ENCODE peak calls at places on chromosome 7, in four cellular contexts. One of them, this sample, is unnamed.

GRCh38 chr7:74373536-74373935 is 80.2 kb upstream of the GTF2IRD1 start:
- DNase-seq in GM12878: no peak
- DNase-seq in HL-60: no peak
- DNase-seq in K562: no peak
- DNase-seq in this sample: no peak

GRCh38 chr7:24384362-24385030 is 100.5 kb downstream of the NPY start:
- DNase-seq in GM12878: no peak
- DNase-seq in HL-60: no peak
- DNase-seq in K562: no peak
- DNase-seq in this sample: no peak

GRCh38 chr7:104795616-104796398 is 218.2 kb upstream of the KMT2E start:
- DNase-seq in GM12878: no peak
- DNase-seq in HL-60: no peak
- DNase-seq in K562: no peak
- DNase-seq in this sample: no peak

GRCh38 chr7:70189261-70189660 is 591.0 kb downstream of the AUTS2 start:
- DNase-seq in GM12878: no peak
- DNase-seq in HL-60: no peak
- DNase-seq in K562: no peak
- DNase-seq in this sample: no peak

GRCh38 chr7:44486693-44487092 is 3.8 kb downstream of the NUDCD3 start:
- DNase-seq in GM12878: no peak
- DNase-seq in HL-60: peak
- DNase-seq in K562: no peak
- DNase-seq in this sample: no peak

GRCh38 chr7:57305192-57305748 is 144.7 kb upstream of the ZNF716 start:
- DNase-seq in GM12878: no peak
- DNase-seq in HL-60: no peak
- DNase-seq in K562: peak
- DNase-seq in this sample: no peak

GRCh38 chr7:41882271-41882670 is 179.4 kb upstream of the INHBA start:
- DNase-seq in GM12878: no peak
- DNase-seq in HL-60: no peak
- DNase-seq in K562: no peak
- DNase-seq in this sample: no peak

GRCh38 chr7:6106140-6106904 is 75.1 kb downstream of the ANKRD61 start:
- DNase-seq in GM12878: no peak
- DNase-seq in HL-60: peak
- DNase-seq in K562: no peak
- DNase-seq in this sample: no peak

GRCh38 chr7:30169585-30169978 is 34.8 kb downstream of the MTURN start:
- DNase-seq in GM12878: no peak
- DNase-seq in HL-60: no peak
- DNase-seq in K562: no peak
- DNase-seq in this sample: no peak

GRCh38 chr7:44320141-44320540 is 5.3 kb downstream of the CAMK2B start:
- DNase-seq in GM12878: no peak
- DNase-seq in HL-60: no peak
- DNase-seq in K562: no peak
- DNase-seq in this sample: no peak

GRCh38 chr7:143407296-143408246 is 1.1 kb downstream of the EPHA1 start:
- DNase-seq in GM12878: no peak
- DNase-seq in HL-60: peak
- DNase-seq in K562: peak
- DNase-seq in this sample: no peak

GRCh38 chr7:43637114-43637806 is 54.4 kb downstream of the STK17A start:
- DNase-seq in GM12878: no peak
- DNase-seq in HL-60: no peak
- DNase-seq in K562: no peak
- DNase-seq in this sample: no peak

GRCh38 chr7:108054537-108054936 is 51.6 kb upstream of the LAMB1 start:
- DNase-seq in GM12878: no peak
- DNase-seq in HL-60: no peak
- DNase-seq in K562: no peak
- DNase-seq in this sample: no peak

GRCh38 chr7:126856691-126857291 is 395.9 kb downstream of the GRM8 start:
- DNase-seq in GM12878: no peak
- DNase-seq in HL-60: peak
- DNase-seq in K562: peak
- DNase-seq in this sample: no peak

DNA sequence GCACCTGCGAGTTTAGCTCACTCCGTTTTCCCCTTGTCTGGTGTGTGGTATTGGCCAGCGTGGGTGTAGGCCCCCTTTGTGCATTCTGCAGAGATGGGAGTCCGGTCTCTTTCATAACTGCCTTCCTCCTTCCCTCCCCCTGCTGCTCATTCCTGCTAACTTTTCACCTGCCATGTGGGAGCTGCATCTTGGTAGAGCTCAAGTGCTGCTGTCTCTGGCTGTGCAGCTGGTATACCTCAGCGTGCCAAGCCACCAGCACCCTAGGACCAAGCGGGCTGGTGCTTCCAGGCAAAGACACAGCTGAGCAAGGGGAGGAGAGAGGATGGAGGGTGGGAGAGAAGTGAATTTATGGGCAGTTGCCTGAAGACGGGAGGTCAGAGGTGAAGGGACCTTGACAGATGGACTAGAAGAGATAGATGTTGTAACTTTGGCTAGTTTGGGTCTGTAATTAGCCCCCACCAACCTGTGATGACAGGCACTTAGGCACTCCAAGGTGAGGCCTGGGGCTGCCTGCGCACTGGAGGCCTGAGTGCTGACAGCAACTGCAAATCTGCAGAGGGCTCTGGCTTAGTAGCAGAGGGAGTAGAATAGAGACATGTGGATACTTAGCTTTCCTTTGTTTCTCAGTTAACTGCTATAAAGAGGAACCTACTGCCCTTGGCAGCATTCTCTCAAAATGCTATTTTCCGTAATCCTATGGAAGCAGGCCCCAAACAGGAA is 148.8 kb upstream of the AGK start:
- DNase-seq in GM12878: no peak
- DNase-seq in HL-60: no peak
- DNase-seq in K562: no peak
- DNase-seq in this sample: no peak
- TF ChIP-seq SPI1 in GM12878: no peak
- TF ChIP-seq SPI1 in HL-60: no peak
- TF ChIP-seq SPI1 in K562: no peak
- TF ChIP-seq SPI1 in this sample: no peak

GRCh38 chr7:64888561-64888900 is 14.5 kb upstream of the ZNF273 start:
- DNase-seq in GM12878: no peak
- DNase-seq in HL-60: no peak
- DNase-seq in K562: no peak
- DNase-seq in this sample: no peak

GRCh38 chr7:64885520-64886240 is 17.4 kb upstream of the ZNF273 start:
- DNase-seq in GM12878: no peak
- DNase-seq in HL-60: no peak
- DNase-seq in K562: no peak
- DNase-seq in this sample: no peak

GRCh38 chr7:64888901-64889685 is 14.0 kb upstream of the ZNF273 start:
- DNase-seq in GM12878: no peak
- DNase-seq in HL-60: peak
- DNase-seq in K562: no peak
- DNase-seq in this sample: no peak

GRCh38 chr7:64887756-64888508 is 15.1 kb upstream of the ZNF273 start:
- DNase-seq in GM12878: no peak
- DNase-seq in HL-60: no peak
- DNase-seq in K562: no peak
- DNase-seq in this sample: no peak

DNA sequence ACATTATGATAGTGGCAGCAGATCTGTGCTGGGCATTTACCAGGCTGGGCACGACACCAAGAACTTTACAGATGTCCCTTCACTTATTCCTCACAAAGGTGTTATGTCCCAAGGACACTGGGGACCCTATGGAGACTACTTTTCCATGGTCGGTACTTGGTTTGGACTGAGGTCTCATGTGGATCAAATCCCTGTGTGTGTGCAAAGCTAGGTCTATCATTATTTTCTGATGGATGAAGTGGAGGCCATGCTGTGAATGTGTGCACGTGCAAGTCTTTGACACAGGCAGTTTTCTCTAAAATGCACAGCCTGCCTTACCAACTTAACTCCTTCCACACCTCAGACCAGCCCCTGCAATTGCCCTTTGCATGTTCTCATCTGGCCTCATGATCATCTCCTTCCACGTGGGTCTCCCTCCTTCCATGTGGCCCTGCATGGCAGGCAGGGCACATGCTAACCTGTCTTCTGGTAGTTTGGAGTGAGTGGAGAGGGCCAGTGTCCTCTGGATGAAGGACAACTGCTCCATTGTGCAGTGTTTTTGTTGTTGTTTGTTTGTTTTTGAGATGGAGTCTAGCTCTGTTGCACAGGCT is 16.0 kb upstream of the ZNF273 start:
- DNase-seq in GM12878: no peak
- DNase-seq in HL-60: no peak
- DNase-seq in K562: no peak
- DNase-seq in this sample: no peak
- TF ChIP-seq SPI1 in GM12878: no peak
- TF ChIP-seq SPI1 in HL-60: no peak
- TF ChIP-seq SPI1 in K562: no peak
- TF ChIP-seq SPI1 in this sample: no peak

GRCh38 chr7:158267737-158268435 is 319.7 kb downstream of the PTPRN2 start:
- DNase-seq in GM12878: no peak
- DNase-seq in HL-60: no peak
- DNase-seq in K562: no peak
- DNase-seq in this sample: no peak
- TF ChIP-seq SPI1 in GM12878: no peak
- TF ChIP-seq SPI1 in HL-60: no peak
- TF ChIP-seq SPI1 in K562: no peak
- TF ChIP-seq SPI1 in this sample: no peak

DNA sequence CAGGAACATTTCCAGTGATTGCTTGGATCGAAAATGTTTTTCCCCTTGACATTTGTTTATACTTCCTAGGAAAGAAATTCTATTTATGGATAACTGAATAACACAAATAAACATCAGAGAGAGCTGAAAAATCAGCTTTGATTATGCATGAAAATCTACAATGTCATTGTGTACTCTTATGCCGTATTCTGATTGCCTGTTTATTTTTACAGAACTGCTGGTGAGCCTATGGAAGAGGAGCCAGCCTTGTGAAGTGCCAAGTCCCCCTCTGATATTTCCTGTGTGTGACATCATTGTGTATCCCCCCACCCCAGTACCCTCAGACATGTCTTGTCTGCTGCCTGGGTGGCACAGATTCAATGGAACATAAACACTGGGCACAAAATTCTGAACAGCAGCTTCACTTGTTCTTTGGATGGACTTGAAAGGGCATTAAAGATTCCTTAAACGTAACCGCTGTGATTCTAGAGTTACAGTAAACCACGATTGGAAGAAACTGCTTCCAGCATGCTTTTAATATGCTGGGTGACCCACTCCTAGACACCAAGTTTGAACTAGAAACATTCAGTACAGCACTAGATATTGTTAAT is 121.5 kb downstream of the TWIST1 start:
- DNase-seq in GM12878: no peak
- DNase-seq in HL-60: no peak
- DNase-seq in K562: no peak
- DNase-seq in this sample: no peak
- TF ChIP-seq SPI1 in GM12878: no peak
- TF ChIP-seq SPI1 in HL-60: no peak
- TF ChIP-seq SPI1 in K562: no peak
- TF ChIP-seq SPI1 in this sample: no peak

GRCh38 chr7:130380861-130381455 is 664 bp downstream of the CPA1 start:
- DNase-seq in GM12878: no peak
- DNase-seq in HL-60: no peak
- DNase-seq in K562: no peak
- DNase-seq in this sample: no peak

GRCh38 chr7:130379551-130380120 is 658 bp upstream of the CPA1 start:
- DNase-seq in GM12878: no peak
- DNase-seq in HL-60: no peak
- DNase-seq in K562: no peak
- DNase-seq in this sample: no peak

GRCh38 chr7:130380121-130380860 is at the start of gene CPA1:
- DNase-seq in GM12878: no peak
- DNase-seq in HL-60: no peak
- DNase-seq in K562: no peak
- DNase-seq in this sample: no peak

GRCh38 chr7:130377178-130377577 is 3.1 kb upstream of the CPA1 start:
- DNase-seq in GM12878: no peak
- DNase-seq in HL-60: no peak
- DNase-seq in K562: no peak
- DNase-seq in this sample: no peak

GRCh38 chr7:130379019-130379418 is 1.3 kb upstream of the CPA1 start:
- DNase-seq in GM12878: no peak
- DNase-seq in HL-60: no peak
- DNase-seq in K562: no peak
- DNase-seq in this sample: no peak
- TF ChIP-seq SPI1 in GM12878: no peak
- TF ChIP-seq SPI1 in HL-60: no peak
- TF ChIP-seq SPI1 in K562: no peak
- TF ChIP-seq SPI1 in this sample: no peak

DNA sequence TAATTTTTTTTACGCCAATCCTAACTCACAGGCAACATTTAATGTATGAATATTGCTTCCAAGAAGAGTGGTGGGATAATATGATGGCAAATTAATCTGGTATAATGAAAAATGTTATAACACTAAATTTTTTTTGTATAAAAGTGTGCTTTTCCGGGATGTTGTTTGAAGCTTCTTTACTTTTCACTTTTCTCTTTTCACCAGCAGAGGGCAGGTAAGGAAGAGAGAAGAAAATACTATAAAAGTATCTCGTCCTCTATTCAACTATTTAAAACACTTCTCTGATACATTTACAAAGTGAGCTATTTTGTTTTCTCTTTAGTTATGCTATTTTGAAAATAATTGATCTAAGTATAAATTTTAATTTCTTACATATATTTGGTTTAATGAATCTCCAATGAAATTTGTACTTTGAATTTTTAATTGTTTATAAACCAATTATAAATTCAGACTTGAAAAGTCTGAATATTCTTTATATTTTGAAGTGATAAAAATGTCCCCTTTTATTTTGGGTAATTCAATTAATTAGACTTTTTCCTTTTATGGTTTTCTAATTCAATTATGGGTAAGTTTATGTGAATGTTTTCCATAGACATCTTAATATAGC is 20.7 kb upstream of the CFTR start:
- DNase-seq in GM12878: no peak
- DNase-seq in HL-60: no peak
- DNase-seq in K562: no peak
- DNase-seq in this sample: no peak
- TF ChIP-seq SPI1 in GM12878: no peak
- TF ChIP-seq SPI1 in HL-60: no peak
- TF ChIP-seq SPI1 in K562: no peak
- TF ChIP-seq SPI1 in this sample: no peak

This sample was measured in GM12891.